ENCODE peak calls at places on chromosomes 5 and 9, in ten cellular contexts. One of them, this sample, is unnamed.

GRCh38 chr5:156920042-156920860 is 42.8 kb downstream of the TIMD4 start:
- DNase-seq in RWPE2: no peak
- DNase-seq in EH: no peak
- DNase-seq in PC-3: peak
- DNase-seq in transverse colon: peak
- DNase-seq in stromal cell of bone marrow: no peak
- DNase-seq in skeletal muscle cell: no peak
- DNase-seq in NCI-H69: peak
- DNase-seq in left cardiac atrium: no peak
- DNase-seq in astrocyte of the spinal cord: no peak
- DNase-seq in this sample: no peak

GRCh38 chr5:112253478-112254250 is 165.4 kb downstream of the EPB41L4A start:
- DNase-seq in RWPE2: no peak
- DNase-seq in EH: peak
- DNase-seq in PC-3: peak
- DNase-seq in transverse colon: no peak
- DNase-seq in stromal cell of bone marrow: peak
- DNase-seq in skeletal muscle cell: peak
- DNase-seq in NCI-H69: no peak
- DNase-seq in left cardiac atrium: peak
- DNase-seq in astrocyte of the spinal cord: peak
- DNase-seq in this sample: no peak

GRCh38 chr9:125141751-125142150 is 1.6 kb downstream of the SCAI start:
- DNase-seq in RWPE2: no peak
- DNase-seq in EH: no peak
- DNase-seq in PC-3: no peak
- DNase-seq in transverse colon: no peak
- DNase-seq in stromal cell of bone marrow: no peak
- DNase-seq in skeletal muscle cell: no peak
- DNase-seq in NCI-H69: no peak
- DNase-seq in left cardiac atrium: no peak
- DNase-seq in astrocyte of the spinal cord: no peak
- DNase-seq in this sample: no peak

GRCh38 chr5:52560366-52560765 is 227.3 kb upstream of the ITGA1 start:
- DNase-seq in RWPE2: no peak
- DNase-seq in EH: peak
- DNase-seq in PC-3: peak
- DNase-seq in transverse colon: no peak
- DNase-seq in stromal cell of bone marrow: peak
- DNase-seq in skeletal muscle cell: no peak
- DNase-seq in NCI-H69: peak
- DNase-seq in left cardiac atrium: no peak
- DNase-seq in astrocyte of the spinal cord: peak
- DNase-seq in this sample: no peak

GRCh38 chr9:37540634-37541033 is 35.5 kb downstream of the FBXO10 start:
- DNase-seq in RWPE2: no peak
- DNase-seq in EH: peak
- DNase-seq in PC-3: peak
- DNase-seq in transverse colon: peak
- DNase-seq in stromal cell of bone marrow: no peak
- DNase-seq in skeletal muscle cell: no peak
- DNase-seq in NCI-H69: peak
- DNase-seq in left cardiac atrium: no peak
- DNase-seq in astrocyte of the spinal cord: no peak
- DNase-seq in this sample: no peak

GRCh38 chr9:133972041-133972970 is 19.8 kb downstream of the VAV2 start:
- DNase-seq in RWPE2: peak
- DNase-seq in EH: no peak
- DNase-seq in PC-3: peak
- DNase-seq in transverse colon: peak
- DNase-seq in stromal cell of bone marrow: no peak
- DNase-seq in skeletal muscle cell: no peak
- DNase-seq in NCI-H69: no peak
- DNase-seq in left cardiac atrium: peak
- DNase-seq in astrocyte of the spinal cord: no peak
- DNase-seq in this sample: no peak

GRCh38 chr9:23754551-23754950 is 71.5 kb downstream of the ELAVL2 start:
- DNase-seq in RWPE2: peak
- DNase-seq in EH: peak
- DNase-seq in PC-3: peak
- DNase-seq in transverse colon: no peak
- DNase-seq in stromal cell of bone marrow: no peak
- DNase-seq in skeletal muscle cell: no peak
- DNase-seq in NCI-H69: no peak
- DNase-seq in left cardiac atrium: no peak
- DNase-seq in astrocyte of the spinal cord: peak
- DNase-seq in this sample: no peak

GRCh38 chr5:160799160-160799559 is 52.9 kb downstream of the ATP10B start:
- DNase-seq in RWPE2: no peak
- DNase-seq in EH: no peak
- DNase-seq in PC-3: no peak
- DNase-seq in transverse colon: no peak
- DNase-seq in stromal cell of bone marrow: no peak
- DNase-seq in skeletal muscle cell: no peak
- DNase-seq in NCI-H69: peak
- DNase-seq in left cardiac atrium: no peak
- DNase-seq in astrocyte of the spinal cord: no peak
- DNase-seq in this sample: no peak

GRCh38 chr5:133902521-133903118 is 65.8 kb downstream of the C5orf15 start:
- DNase-seq in RWPE2: no peak
- DNase-seq in EH: no peak
- DNase-seq in PC-3: no peak
- DNase-seq in transverse colon: no peak
- DNase-seq in stromal cell of bone marrow: no peak
- DNase-seq in skeletal muscle cell: no peak
- DNase-seq in NCI-H69: peak
- DNase-seq in left cardiac atrium: no peak
- DNase-seq in astrocyte of the spinal cord: no peak
- DNase-seq in this sample: peak

GRCh38 chr5:124157320-124157719 is 589.1 kb downstream of the ZNF608 start:
- DNase-seq in RWPE2: no peak
- DNase-seq in EH: no peak
- DNase-seq in PC-3: no peak
- DNase-seq in transverse colon: no peak
- DNase-seq in stromal cell of bone marrow: no peak
- DNase-seq in skeletal muscle cell: no peak
- DNase-seq in NCI-H69: no peak
- DNase-seq in left cardiac atrium: no peak
- DNase-seq in astrocyte of the spinal cord: peak
- DNase-seq in this sample: no peak

GRCh38 chr9:11194249-11194648 is 581.4 kb upstream of the PTPRD start:
- DNase-seq in RWPE2: no peak
- DNase-seq in EH: no peak
- DNase-seq in PC-3: peak
- DNase-seq in transverse colon: no peak
- DNase-seq in stromal cell of bone marrow: no peak
- DNase-seq in skeletal muscle cell: no peak
- DNase-seq in NCI-H69: peak
- DNase-seq in left cardiac atrium: no peak
- DNase-seq in astrocyte of the spinal cord: no peak
- DNase-seq in this sample: no peak

GRCh38 chr5:82641362-82641988 is 363.3 kb upstream of the RPS23 start:
- DNase-seq in RWPE2: no peak
- DNase-seq in EH: peak
- DNase-seq in PC-3: peak
- DNase-seq in transverse colon: peak
- DNase-seq in stromal cell of bone marrow: peak
- DNase-seq in skeletal muscle cell: peak
- DNase-seq in NCI-H69: peak
- DNase-seq in left cardiac atrium: peak
- DNase-seq in astrocyte of the spinal cord: peak
- DNase-seq in this sample: peak

GRCh38 chr5:1762878-1763547 is 36.6 kb downstream of the MRPL36 start:
- DNase-seq in RWPE2: peak
- DNase-seq in EH: no peak
- DNase-seq in PC-3: no peak
- DNase-seq in transverse colon: no peak
- DNase-seq in stromal cell of bone marrow: no peak
- DNase-seq in skeletal muscle cell: no peak
- DNase-seq in NCI-H69: no peak
- DNase-seq in left cardiac atrium: no peak
- DNase-seq in astrocyte of the spinal cord: no peak
- DNase-seq in this sample: no peak

GRCh38 chr9:98288876-98289275 is 33.4 kb upstream of the TBC1D2 start:
- DNase-seq in RWPE2: no peak
- DNase-seq in EH: no peak
- DNase-seq in PC-3: no peak
- DNase-seq in transverse colon: peak
- DNase-seq in stromal cell of bone marrow: no peak
- DNase-seq in skeletal muscle cell: no peak
- DNase-seq in NCI-H69: no peak
- DNase-seq in left cardiac atrium: no peak
- DNase-seq in astrocyte of the spinal cord: no peak
- DNase-seq in this sample: no peak

GRCh38 chr5:87411586-87412416 is 929 bp downstream of the CCNH start:
- DNase-seq in RWPE2: no peak
- DNase-seq in EH: peak
- DNase-seq in PC-3: peak
- DNase-seq in transverse colon: peak
- DNase-seq in stromal cell of bone marrow: no peak
- DNase-seq in skeletal muscle cell: no peak
- DNase-seq in NCI-H69: peak
- DNase-seq in left cardiac atrium: peak
- DNase-seq in astrocyte of the spinal cord: peak
- DNase-seq in this sample: peak

GRCh38 chr9:109875495-109875894 is 95.5 kb downstream of the PALM2AKAP2 start:
- DNase-seq in RWPE2: no peak
- DNase-seq in EH: no peak
- DNase-seq in PC-3: no peak
- DNase-seq in transverse colon: no peak
- DNase-seq in stromal cell of bone marrow: no peak
- DNase-seq in skeletal muscle cell: no peak
- DNase-seq in NCI-H69: no peak
- DNase-seq in left cardiac atrium: no peak
- DNase-seq in astrocyte of the spinal cord: no peak
- DNase-seq in this sample: no peak

GRCh38 chr9:129675656-129676055 is 10.2 kb downstream of the PRRX2 start:
- DNase-seq in RWPE2: no peak
- DNase-seq in EH: no peak
- DNase-seq in PC-3: no peak
- DNase-seq in transverse colon: no peak
- DNase-seq in stromal cell of bone marrow: no peak
- DNase-seq in skeletal muscle cell: no peak
- DNase-seq in NCI-H69: peak
- DNase-seq in left cardiac atrium: no peak
- DNase-seq in astrocyte of the spinal cord: no peak
- DNase-seq in this sample: no peak

GRCh38 chr9:30732060-30732459 is 1652.4 kb upstream of the ACO1 start:
- DNase-seq in RWPE2: no peak
- DNase-seq in EH: no peak
- DNase-seq in PC-3: no peak
- DNase-seq in transverse colon: no peak
- DNase-seq in stromal cell of bone marrow: no peak
- DNase-seq in skeletal muscle cell: no peak
- DNase-seq in NCI-H69: peak
- DNase-seq in left cardiac atrium: no peak
- DNase-seq in astrocyte of the spinal cord: no peak
- DNase-seq in this sample: no peak

GRCh38 chr5:44809215-44809955 is 638 bp downstream of the MRPS30 start:
- DNase-seq in RWPE2: peak
- DNase-seq in EH: peak
- DNase-seq in PC-3: peak
- DNase-seq in transverse colon: peak
- DNase-seq in stromal cell of bone marrow: peak
- DNase-seq in skeletal muscle cell: peak
- DNase-seq in NCI-H69: peak
- DNase-seq in left cardiac atrium: peak
- DNase-seq in astrocyte of the spinal cord: peak
- DNase-seq in this sample: peak

GRCh38 chr5:9149988-9150387 is 395.9 kb downstream of the SEMA5A start:
- DNase-seq in RWPE2: peak
- DNase-seq in EH: peak
- DNase-seq in PC-3: peak
- DNase-seq in transverse colon: no peak
- DNase-seq in stromal cell of bone marrow: peak
- DNase-seq in skeletal muscle cell: peak
- DNase-seq in NCI-H69: no peak
- DNase-seq in left cardiac atrium: no peak
- DNase-seq in astrocyte of the spinal cord: peak
- DNase-seq in this sample: no peak

GRCh38 chr5:16617272-16617973 is 626 bp upstream of the RETREG1 start:
- DNase-seq in RWPE2: no peak
- DNase-seq in EH: no peak
- DNase-seq in PC-3: no peak
- DNase-seq in transverse colon: peak
- DNase-seq in stromal cell of bone marrow: no peak
- DNase-seq in skeletal muscle cell: no peak
- DNase-seq in NCI-H69: peak
- DNase-seq in left cardiac atrium: peak
- DNase-seq in astrocyte of the spinal cord: no peak
- DNase-seq in this sample: peak

GRCh38 chr5:66358741-66359140 is 214.6 kb downstream of the SREK1 start:
- DNase-seq in RWPE2: no peak
- DNase-seq in EH: no peak
- DNase-seq in PC-3: no peak
- DNase-seq in transverse colon: no peak
- DNase-seq in stromal cell of bone marrow: no peak
- DNase-seq in skeletal muscle cell: no peak
- DNase-seq in NCI-H69: peak
- DNase-seq in left cardiac atrium: no peak
- DNase-seq in astrocyte of the spinal cord: no peak
- DNase-seq in this sample: no peak

GRCh38 chr5:94021246-94021645 is 279.8 kb upstream of the POU5F2 start:
- DNase-seq in RWPE2: no peak
- DNase-seq in EH: peak
- DNase-seq in PC-3: peak
- DNase-seq in transverse colon: no peak
- DNase-seq in stromal cell of bone marrow: no peak
- DNase-seq in skeletal muscle cell: no peak
- DNase-seq in NCI-H69: peak
- DNase-seq in left cardiac atrium: no peak
- DNase-seq in astrocyte of the spinal cord: peak
- DNase-seq in this sample: no peak

GRCh38 chr5:27171696-27172362 is 133.4 kb upstream of the CDH9 start:
- DNase-seq in RWPE2: no peak
- DNase-seq in EH: no peak
- DNase-seq in PC-3: no peak
- DNase-seq in transverse colon: no peak
- DNase-seq in stromal cell of bone marrow: no peak
- DNase-seq in skeletal muscle cell: no peak
- DNase-seq in NCI-H69: no peak
- DNase-seq in left cardiac atrium: no peak
- DNase-seq in astrocyte of the spinal cord: no peak
- DNase-seq in this sample: no peak

GRCh38 chr5:136424835-136425694 is 59.7 kb upstream of the TRPC7 start:
- DNase-seq in RWPE2: no peak
- DNase-seq in EH: peak
- DNase-seq in PC-3: peak
- DNase-seq in transverse colon: peak
- DNase-seq in stromal cell of bone marrow: peak
- DNase-seq in skeletal muscle cell: peak
- DNase-seq in NCI-H69: peak
- DNase-seq in left cardiac atrium: peak
- DNase-seq in astrocyte of the spinal cord: peak
- DNase-seq in this sample: peak

GRCh38 chr5:124744170-124744911 is 2.1 kb downstream of the ZNF608 start:
- DNase-seq in RWPE2: no peak
- DNase-seq in EH: no peak
- DNase-seq in PC-3: no peak
- DNase-seq in transverse colon: peak
- DNase-seq in stromal cell of bone marrow: no peak
- DNase-seq in skeletal muscle cell: no peak
- DNase-seq in NCI-H69: peak
- DNase-seq in left cardiac atrium: peak
- DNase-seq in astrocyte of the spinal cord: peak
- DNase-seq in this sample: peak

GRCh38 chr5:140345919-140346347 is 470 bp downstream of the HBEGF start:
- DNase-seq in RWPE2: no peak
- DNase-seq in EH: peak
- DNase-seq in PC-3: peak
- DNase-seq in transverse colon: peak
- DNase-seq in stromal cell of bone marrow: no peak
- DNase-seq in skeletal muscle cell: no peak
- DNase-seq in NCI-H69: peak
- DNase-seq in left cardiac atrium: peak
- DNase-seq in astrocyte of the spinal cord: peak
- DNase-seq in this sample: peak

This sample was measured in C1 segment of cervical spinal cord.